ENCODE peak calls at places on chromosomes 7 and 10, in nine cellular contexts. Z, W, A, Q, F, U, I, N and S are unnamed samples.

GRCh38 chr7:5248201-5248885 is 34.4 kb upstream of the SLC29A4 start:
- DNase-seq in Z (no peak), W (no peak), A (no peak), Q (peak), F (no peak), U (peak), I (no peak), N (no peak), S (no peak)

GRCh38 chr7:298375-298702 is 8.4 kb downstream of the FOXL3 start:
- DNase-seq in Z (no peak), W (no peak), A (no peak), Q (no peak), F (no peak), U (no peak), I (no peak), N (no peak), S (no peak)

GRCh38 chr7:596819-597182 is 77.2 kb upstream of the PDGFA start:
- DNase-seq in Z (no peak), W (no peak), A (no peak), Q (no peak), F (no peak), U (no peak), I (no peak), N (no peak), S (no peak)

GRCh38 chr7:120951826-120952225 is 1.2 kb downstream of the ING3 start:
- DNase-seq in Z (no peak), W (no peak), A (no peak), Q (no peak), F (no peak), U (no peak), I (no peak), N (no peak), S (no peak)

GRCh38 chr10:119526606-119527592 is 15.6 kb downstream of the RGS10 start:
- DNase-seq in Z (no peak), W (no peak), A (no peak), Q (peak), F (no peak), U (no peak), I (no peak), N (no peak), S (no peak)

GRCh38 chr7:569071-569855 is 49.6 kb upstream of the PDGFA start:
- DNase-seq in Z (no peak), W (no peak), A (no peak), Q (no peak), F (no peak), U (no peak), I (no peak), N (no peak), S (no peak)

GRCh38 chr7:17689361-17689760 is 250.9 kb downstream of the SNX13 start:
- DNase-seq in Z (no peak), W (no peak), A (no peak), Q (no peak), F (no peak), U (no peak), I (no peak), N (no peak), S (no peak)

GRCh38 chr7:108137993-108138392 is 7.8 kb upstream of the LAMB4 start:
- DNase-seq in Z (no peak), W (no peak), A (no peak), Q (no peak), F (no peak), U (no peak), I (no peak), N (no peak), S (no peak)

GRCh38 chr7:4774804-4775280 is 581 bp upstream of the AP5Z1 start:
- DNase-seq in Z (no peak), W (no peak), A (peak), Q (peak), F (no peak), U (peak), I (no peak), N (no peak), S (peak)

GRCh38 chr10:89684604-89685003 is 16.8 kb upstream of the KIF20B start:
- DNase-seq in Z (no peak), W (no peak), A (no peak), Q (peak), F (no peak), U (peak), I (peak), N (no peak), S (no peak)

GRCh38 chr10:6185039-6185716 is 17.6 kb upstream of the PFKFB3 start:
- DNase-seq in Z (no peak), W (no peak), A (no peak), Q (no peak), F (no peak), U (peak), I (no peak), N (no peak), S (no peak)

GRCh38 chr10:3825862-3826351 is 40.9 kb upstream of the KLF6 start:
- DNase-seq in Z (no peak), W (no peak), A (no peak), Q (no peak), F (no peak), U (peak), I (peak), N (no peak), S (no peak)

GRCh38 chr7:78912781-78913180 is 540.7 kb downstream of the MAGI2 start:
- DNase-seq in Z (no peak), W (no peak), A (no peak), Q (peak), F (no peak), U (peak), I (no peak), N (no peak), S (no peak)

GRCh38 chr7:43764039-43764789 is 5.7 kb downstream of the BLVRA start:
- DNase-seq in Z (no peak), W (no peak), A (peak), Q (no peak), F (no peak), U (peak), I (no peak), N (no peak), S (no peak)

GRCh38 chr10:75461672-75462649 is 30.5 kb downstream of the LRMDA start:
- DNase-seq in Z (no peak), W (no peak), A (no peak), Q (no peak), F (no peak), U (no peak), I (no peak), N (no peak), S (no peak)